ENCODE peak calls at places on chromosomes 2 and 18, in ten cellular contexts. One of them, this sample, is unnamed.

GRCh38 chr2:200814276-200814815 is 2.6 kb downstream of the BZW1 start:
- DNase-seq in esophagus squamous epithelium: no peak
- DNase-seq in CD8-positive, alpha-beta T cell: no peak
- DNase-seq in stimulated activated naive CD4-positive, alpha-beta T cell: no peak
- DNase-seq in fibroblast of the aortic adventitia: no peak
- DNase-seq in LoVo: no peak
- DNase-seq in myocyte: peak
- DNase-seq in MG63: no peak
- DNase-seq in NAMALWA: no peak
- DNase-seq in activated CD4-positive, alpha-beta T cell treated with anti-CD3 and anti-CD28 coated beads, Interleukin-2, amount 50 U/mL, for 24 hours: peak
- DNase-seq in this sample: peak

GRCh38 chr2:68686178-68686577 is 42.8 kb downstream of the PROKR1 start:
- DNase-seq in esophagus squamous epithelium: no peak
- DNase-seq in stimulated activated naive CD4-positive, alpha-beta T cell: no peak
- DNase-seq in CD8-positive, alpha-beta T cell: no peak
- DNase-seq in myocyte: no peak
- DNase-seq in NAMALWA: no peak
- DNase-seq in activated CD4-positive, alpha-beta T cell treated with anti-CD3 and anti-CD28 coated beads, Interleukin-2, amount 50 U/mL, for 24 hours: no peak
- DNase-seq in fibroblast of the aortic adventitia: no peak
- DNase-seq in LoVo: no peak
- DNase-seq in MG63: no peak
- DNase-seq in this sample: no peak

GRCh38 chr2:236052926-236053846 is 115.0 kb downstream of the GBX2 start:
- DNase-seq in stimulated activated naive CD4-positive, alpha-beta T cell: no peak
- DNase-seq in activated CD4-positive, alpha-beta T cell treated with anti-CD3 and anti-CD28 coated beads, Interleukin-2, amount 50 U/mL, for 24 hours: no peak
- DNase-seq in LoVo: no peak
- DNase-seq in fibroblast of the aortic adventitia: no peak
- DNase-seq in esophagus squamous epithelium: no peak
- DNase-seq in NAMALWA: no peak
- DNase-seq in myocyte: no peak
- DNase-seq in MG63: no peak
- DNase-seq in CD8-positive, alpha-beta T cell: no peak
- DNase-seq in this sample: no peak

GRCh38 chr2:240626531-240627300 is 1.4 kb downstream of the GPR35 start:
- DNase-seq in CD8-positive, alpha-beta T cell: no peak
- DNase-seq in stimulated activated naive CD4-positive, alpha-beta T cell: no peak
- DNase-seq in esophagus squamous epithelium: no peak
- DNase-seq in myocyte: no peak
- DNase-seq in MG63: no peak
- DNase-seq in NAMALWA: no peak
- DNase-seq in LoVo: no peak
- DNase-seq in activated CD4-positive, alpha-beta T cell treated with anti-CD3 and anti-CD28 coated beads, Interleukin-2, amount 50 U/mL, for 24 hours: no peak
- DNase-seq in fibroblast of the aortic adventitia: no peak
- DNase-seq in this sample: no peak

GRCh38 chr18:50038448-50038847 is 156.5 kb downstream of the MYO5B start:
- DNase-seq in NAMALWA: no peak
- DNase-seq in fibroblast of the aortic adventitia: peak
- DNase-seq in LoVo: no peak
- DNase-seq in myocyte: no peak
- DNase-seq in MG63: no peak
- DNase-seq in CD8-positive, alpha-beta T cell: no peak
- DNase-seq in activated CD4-positive, alpha-beta T cell treated with anti-CD3 and anti-CD28 coated beads, Interleukin-2, amount 50 U/mL, for 24 hours: no peak
- DNase-seq in esophagus squamous epithelium: no peak
- DNase-seq in stimulated activated naive CD4-positive, alpha-beta T cell: no peak
- DNase-seq in this sample: peak

GRCh38 chr2:70498054-70498453 is 55.6 kb downstream of the TGFA start:
- DNase-seq in stimulated activated naive CD4-positive, alpha-beta T cell: no peak
- DNase-seq in activated CD4-positive, alpha-beta T cell treated with anti-CD3 and anti-CD28 coated beads, Interleukin-2, amount 50 U/mL, for 24 hours: no peak
- DNase-seq in NAMALWA: peak
- DNase-seq in myocyte: no peak
- DNase-seq in LoVo: peak
- DNase-seq in MG63: no peak
- DNase-seq in fibroblast of the aortic adventitia: no peak
- DNase-seq in CD8-positive, alpha-beta T cell: no peak
- DNase-seq in esophagus squamous epithelium: no peak
- DNase-seq in this sample: peak

GRCh38 chr2:175806115-175806470 is 196.0 kb downstream of the LNPK start:
- DNase-seq in esophagus squamous epithelium: no peak
- DNase-seq in myocyte: no peak
- DNase-seq in activated CD4-positive, alpha-beta T cell treated with anti-CD3 and anti-CD28 coated beads, Interleukin-2, amount 50 U/mL, for 24 hours: no peak
- DNase-seq in stimulated activated naive CD4-positive, alpha-beta T cell: no peak
- DNase-seq in CD8-positive, alpha-beta T cell: no peak
- DNase-seq in MG63: no peak
- DNase-seq in NAMALWA: no peak
- DNase-seq in LoVo: no peak
- DNase-seq in fibroblast of the aortic adventitia: no peak
- DNase-seq in this sample: no peak

GRCh38 chr2:218031771-218032257 is 29.0 kb upstream of the TNS1 start:
- DNase-seq in activated CD4-positive, alpha-beta T cell treated with anti-CD3 and anti-CD28 coated beads, Interleukin-2, amount 50 U/mL, for 24 hours: no peak
- DNase-seq in fibroblast of the aortic adventitia: no peak
- DNase-seq in MG63: no peak
- DNase-seq in LoVo: no peak
- DNase-seq in NAMALWA: no peak
- DNase-seq in esophagus squamous epithelium: no peak
- DNase-seq in CD8-positive, alpha-beta T cell: no peak
- DNase-seq in stimulated activated naive CD4-positive, alpha-beta T cell: no peak
- DNase-seq in myocyte: no peak
- DNase-seq in this sample: no peak

GRCh38 chr2:240930631-240931318 is 24.6 kb downstream of the CROCC2 start:
- DNase-seq in LoVo: no peak
- DNase-seq in CD8-positive, alpha-beta T cell: no peak
- DNase-seq in activated CD4-positive, alpha-beta T cell treated with anti-CD3 and anti-CD28 coated beads, Interleukin-2, amount 50 U/mL, for 24 hours: no peak
- DNase-seq in esophagus squamous epithelium: no peak
- DNase-seq in NAMALWA: no peak
- DNase-seq in myocyte: no peak
- DNase-seq in MG63: no peak
- DNase-seq in fibroblast of the aortic adventitia: no peak
- DNase-seq in stimulated activated naive CD4-positive, alpha-beta T cell: no peak
- DNase-seq in this sample: no peak

GRCh38 chr2:181077128-181077709 is 96.8 kb downstream of the UBE2E3 start:
- DNase-seq in activated CD4-positive, alpha-beta T cell treated with anti-CD3 and anti-CD28 coated beads, Interleukin-2, amount 50 U/mL, for 24 hours: peak
- DNase-seq in NAMALWA: peak
- DNase-seq in esophagus squamous epithelium: no peak
- DNase-seq in CD8-positive, alpha-beta T cell: no peak
- DNase-seq in stimulated activated naive CD4-positive, alpha-beta T cell: no peak
- DNase-seq in myocyte: peak
- DNase-seq in LoVo: peak
- DNase-seq in MG63: no peak
- DNase-seq in fibroblast of the aortic adventitia: peak
- DNase-seq in this sample: peak

GRCh38 chr18:44229693-44230108 is 451.0 kb upstream of the SETBP1 start:
- DNase-seq in CD8-positive, alpha-beta T cell: no peak
- DNase-seq in stimulated activated naive CD4-positive, alpha-beta T cell: no peak
- DNase-seq in MG63: peak
- DNase-seq in activated CD4-positive, alpha-beta T cell treated with anti-CD3 and anti-CD28 coated beads, Interleukin-2, amount 50 U/mL, for 24 hours: no peak
- DNase-seq in fibroblast of the aortic adventitia: peak
- DNase-seq in myocyte: peak
- DNase-seq in NAMALWA: no peak
- DNase-seq in LoVo: no peak
- DNase-seq in esophagus squamous epithelium: no peak
- DNase-seq in this sample: peak

GRCh38 chr18:48876590-48876989 is 74.2 kb downstream of the SMAD7 start:
- DNase-seq in stimulated activated naive CD4-positive, alpha-beta T cell: no peak
- DNase-seq in NAMALWA: no peak
- DNase-seq in CD8-positive, alpha-beta T cell: no peak
- DNase-seq in esophagus squamous epithelium: no peak
- DNase-seq in myocyte: no peak
- DNase-seq in LoVo: no peak
- DNase-seq in MG63: no peak
- DNase-seq in activated CD4-positive, alpha-beta T cell treated with anti-CD3 and anti-CD28 coated beads, Interleukin-2, amount 50 U/mL, for 24 hours: no peak
- DNase-seq in fibroblast of the aortic adventitia: no peak
- DNase-seq in this sample: no peak

GRCh38 chr2:145846986-145847385 is 1327.1 kb upstream of the ZEB2 start:
- DNase-seq in esophagus squamous epithelium: no peak
- DNase-seq in MG63: no peak
- DNase-seq in LoVo: no peak
- DNase-seq in CD8-positive, alpha-beta T cell: no peak
- DNase-seq in myocyte: no peak
- DNase-seq in fibroblast of the aortic adventitia: peak
- DNase-seq in stimulated activated naive CD4-positive, alpha-beta T cell: no peak
- DNase-seq in activated CD4-positive, alpha-beta T cell treated with anti-CD3 and anti-CD28 coated beads, Interleukin-2, amount 50 U/mL, for 24 hours: no peak
- DNase-seq in NAMALWA: no peak
- DNase-seq in this sample: peak

GRCh38 chr18:64777561-64777960 is 628.7 kb upstream of the LINC00305 start:
- DNase-seq in esophagus squamous epithelium: no peak
- DNase-seq in myocyte: no peak
- DNase-seq in LoVo: no peak
- DNase-seq in activated CD4-positive, alpha-beta T cell treated with anti-CD3 and anti-CD28 coated beads, Interleukin-2, amount 50 U/mL, for 24 hours: no peak
- DNase-seq in fibroblast of the aortic adventitia: no peak
- DNase-seq in MG63: no peak
- DNase-seq in stimulated activated naive CD4-positive, alpha-beta T cell: no peak
- DNase-seq in CD8-positive, alpha-beta T cell: no peak
- DNase-seq in NAMALWA: no peak
- DNase-seq in this sample: no peak

GRCh38 chr2:176461686-176462376 is 192.6 kb downstream of the MTX2 start:
- DNase-seq in MG63: no peak
- DNase-seq in fibroblast of the aortic adventitia: peak
- DNase-seq in NAMALWA: no peak
- DNase-seq in LoVo: no peak
- DNase-seq in esophagus squamous epithelium: no peak
- DNase-seq in stimulated activated naive CD4-positive, alpha-beta T cell: no peak
- DNase-seq in activated CD4-positive, alpha-beta T cell treated with anti-CD3 and anti-CD28 coated beads, Interleukin-2, amount 50 U/mL, for 24 hours: no peak
- DNase-seq in myocyte: no peak
- DNase-seq in CD8-positive, alpha-beta T cell: no peak
- DNase-seq in this sample: no peak

GRCh38 chr2:127810637-127811396 is at the start of gene WDR33:
- DNase-seq in myocyte: peak
- DNase-seq in fibroblast of the aortic adventitia: peak
- DNase-seq in activated CD4-positive, alpha-beta T cell treated with anti-CD3 and anti-CD28 coated beads, Interleukin-2, amount 50 U/mL, for 24 hours: peak
- DNase-seq in MG63: peak
- DNase-seq in NAMALWA: peak
- DNase-seq in esophagus squamous epithelium: peak
- DNase-seq in CD8-positive, alpha-beta T cell: peak
- DNase-seq in stimulated activated naive CD4-positive, alpha-beta T cell: peak
- DNase-seq in LoVo: peak
- DNase-seq in this sample: peak

GRCh38 chr2:44623622-44624351 is 262.0 kb downstream of the CAMKMT start:
- DNase-seq in fibroblast of the aortic adventitia: no peak
- DNase-seq in esophagus squamous epithelium: no peak
- DNase-seq in activated CD4-positive, alpha-beta T cell treated with anti-CD3 and anti-CD28 coated beads, Interleukin-2, amount 50 U/mL, for 24 hours: no peak
- DNase-seq in LoVo: no peak
- DNase-seq in MG63: no peak
- DNase-seq in CD8-positive, alpha-beta T cell: no peak
- DNase-seq in myocyte: no peak
- DNase-seq in NAMALWA: no peak
- DNase-seq in stimulated activated naive CD4-positive, alpha-beta T cell: no peak
- DNase-seq in this sample: no peak

GRCh38 chr2:9538000-9538507 is 17.6 kb downstream of the ADAM17 start:
- DNase-seq in stimulated activated naive CD4-positive, alpha-beta T cell: no peak
- DNase-seq in fibroblast of the aortic adventitia: peak
- DNase-seq in LoVo: no peak
- DNase-seq in MG63: no peak
- DNase-seq in CD8-positive, alpha-beta T cell: no peak
- DNase-seq in NAMALWA: peak
- DNase-seq in myocyte: peak
- DNase-seq in esophagus squamous epithelium: no peak
- DNase-seq in activated CD4-positive, alpha-beta T cell treated with anti-CD3 and anti-CD28 coated beads, Interleukin-2, amount 50 U/mL, for 24 hours: no peak
- DNase-seq in this sample: peak

GRCh38 chr18:58129019-58129374 is 85.0 kb downstream of the NEDD4L start:
- DNase-seq in esophagus squamous epithelium: no peak
- DNase-seq in activated CD4-positive, alpha-beta T cell treated with anti-CD3 and anti-CD28 coated beads, Interleukin-2, amount 50 U/mL, for 24 hours: no peak
- DNase-seq in NAMALWA: no peak
- DNase-seq in MG63: no peak
- DNase-seq in CD8-positive, alpha-beta T cell: no peak
- DNase-seq in fibroblast of the aortic adventitia: no peak
- DNase-seq in stimulated activated naive CD4-positive, alpha-beta T cell: no peak
- DNase-seq in LoVo: no peak
- DNase-seq in myocyte: no peak
- DNase-seq in this sample: no peak

GRCh38 chr2:13193900-13194299 is 477.2 kb downstream of the TRIB2 start:
- DNase-seq in activated CD4-positive, alpha-beta T cell treated with anti-CD3 and anti-CD28 coated beads, Interleukin-2, amount 50 U/mL, for 24 hours: no peak
- DNase-seq in CD8-positive, alpha-beta T cell: no peak
- DNase-seq in stimulated activated naive CD4-positive, alpha-beta T cell: no peak
- DNase-seq in LoVo: peak
- DNase-seq in esophagus squamous epithelium: no peak
- DNase-seq in NAMALWA: peak
- DNase-seq in MG63: peak
- DNase-seq in fibroblast of the aortic adventitia: peak
- DNase-seq in myocyte: peak
- DNase-seq in this sample: peak

GRCh38 chr2:195820373-195820772 is 163.3 kb downstream of the SLC39A10 start:
- DNase-seq in esophagus squamous epithelium: no peak
- DNase-seq in CD8-positive, alpha-beta T cell: no peak
- DNase-seq in stimulated activated naive CD4-positive, alpha-beta T cell: no peak
- DNase-seq in myocyte: peak
- DNase-seq in LoVo: peak
- DNase-seq in NAMALWA: no peak
- DNase-seq in MG63: no peak
- DNase-seq in activated CD4-positive, alpha-beta T cell treated with anti-CD3 and anti-CD28 coated beads, Interleukin-2, amount 50 U/mL, for 24 hours: no peak
- DNase-seq in fibroblast of the aortic adventitia: peak
- DNase-seq in this sample: peak

GRCh38 chr2:99821039-99821438 is 321.4 kb downstream of the AFF3 start:
- DNase-seq in LoVo: no peak
- DNase-seq in myocyte: no peak
- DNase-seq in fibroblast of the aortic adventitia: no peak
- DNase-seq in esophagus squamous epithelium: no peak
- DNase-seq in MG63: no peak
- DNase-seq in CD8-positive, alpha-beta T cell: no peak
- DNase-seq in NAMALWA: no peak
- DNase-seq in activated CD4-positive, alpha-beta T cell treated with anti-CD3 and anti-CD28 coated beads, Interleukin-2, amount 50 U/mL, for 24 hours: no peak
- DNase-seq in stimulated activated naive CD4-positive, alpha-beta T cell: no peak
- DNase-seq in this sample: no peak

GRCh38 chr2:205903549-205904129 is 182.3 kb downstream of the INO80D start:
- DNase-seq in fibroblast of the aortic adventitia: no peak
- DNase-seq in activated CD4-positive, alpha-beta T cell treated with anti-CD3 and anti-CD28 coated beads, Interleukin-2, amount 50 U/mL, for 24 hours: no peak
- DNase-seq in LoVo: peak
- DNase-seq in myocyte: peak
- DNase-seq in esophagus squamous epithelium: no peak
- DNase-seq in stimulated activated naive CD4-positive, alpha-beta T cell: no peak
- DNase-seq in MG63: no peak
- DNase-seq in CD8-positive, alpha-beta T cell: no peak
- DNase-seq in NAMALWA: peak
- DNase-seq in this sample: peak